ENCODE peak calls at places on chromosomes 1 and 21, in four cellular contexts. C is HCT116, G is neural progenitor cell, Z is fibroblast of lung. T is an unnamed sample. For H3K36me3, the result is how much of the 10 kb centered on the place peaks cover.

GRCh38 chr1:87182611-87183010 is 146.1 kb upstream of the LMO4 start:
- DNase-seq in G (no peak), Z (no peak), C (no peak), T (no peak)

GRCh38 chr1:35452086-35452485 is 105.1 kb downstream of the KIAA0319L start:
- DNase-seq in C (no peak), Z (peak), G (no peak), T (no peak)

GRCh38 chr1:1305300-1306069 is 2.2 kb downstream of the ACAP3 start:
- DNase-seq in Z (peak), C (no peak), G (peak), T (peak)

GRCh38 chr1:231973840-231974239 is 347.2 kb downstream of the DISC1 start:
- DNase-seq in G (no peak), C (no peak), Z (no peak), T (no peak)

GRCh38 chr21:26124421-26124833 is 46.1 kb downstream of the APP start:
- DNase-seq in G (no peak), Z (peak), C (no peak), T (no peak)

GRCh38 chr1:80218112-80218511 is 1211.6 kb upstream of the ADGRL4 start:
- DNase-seq in C (peak), G (peak), Z (peak), T (no peak)

GRCh38 chr1:46285730-46286477 is 17.5 kb downstream of the LRRC41 start:
- DNase-seq in G (peak), Z (no peak), C (no peak), T (no peak)

GRCh38 chr1:39632491-39633417 is 6.7 kb downstream of the HEYL start:
- DNase-seq in Z (peak), C (no peak), G (peak), T (peak)

GRCh38 chr21:35737899-35738341 is 322.4 kb downstream of the SETD4 start:
- DNase-seq in G (no peak), C (no peak), Z (no peak), T (no peak)

GRCh38 chr1:155082941-155083541 is 4.4 kb downstream of the EFNA3 start:
- DNase-seq in G (no peak), Z (no peak), C (no peak), T (peak)

GRCh38 chr1:54853793-54854370 is 33.1 kb downstream of the DHCR24 start:
- DNase-seq in Z (no peak), G (no peak), C (no peak), T (no peak)

GRCh38 chr1:17163789-17164666 is 40.9 kb upstream of the PADI1 start:
- DNase-seq in C (no peak), G (no peak), Z (no peak), T (no peak)

GRCh38 chr1:6614019-6614952 is 755 bp downstream of the PHF13 start:
- DNase-seq in C (no peak), G (peak), Z (no peak), T (peak)

GRCh38 chr1:108559215-108560142 is at the start of gene EEIG2:
- DNase-seq in Z (peak), G (peak), C (peak), T (peak)

GRCh38 chr1:234611799-234612351 is 1.9 kb upstream of the IRF2BP2 start:
- DNase-seq in Z (no peak), C (no peak), G (peak), T (peak)

GRCh38 chr21:34576043-34576466 is 38.9 kb downstream of the RCAN1 start:
- DNase-seq in G (no peak), C (no peak), Z (peak), T (no peak)

GRCh38 chr1:3193811-3194210 is 124.8 kb downstream of the PRDM16 start:
- DNase-seq in Z (no peak), G (no peak), C (no peak), T (no peak)

GRCh38 chr1:223775054-223775453 is 62.7 kb downstream of the CAPN2 start:
- DNase-seq in G (no peak), Z (peak), C (no peak), T (no peak)

GRCh38 chr1:232678185-232678886 is 48.4 kb upstream of the SIPA1L2 start:
- DNase-seq in Z (peak), G (no peak), C (peak), T (no peak)

GRCh38 chr1:143718524-143718923 is 253.3 kb downstream of the FAM72C start:
- DNase-seq in Z (no peak), C (no peak), G (no peak), T (no peak)

GRCh38 chr1:143717434-143717833 is 254.4 kb downstream of the FAM72C start:
- DNase-seq in Z (no peak), C (no peak), G (no peak), T (no peak)

GRCh38 chr1:143718021-143718420 is 253.8 kb downstream of the FAM72C start:
- DNase-seq in G (no peak), Z (no peak), C (no peak), T (no peak)

GRCh38 chr1:143721024-143721373 is 250.8 kb downstream of the FAM72C start:
- DNase-seq in G (no peak), Z (no peak), C (no peak), T (no peak)

DNA sequence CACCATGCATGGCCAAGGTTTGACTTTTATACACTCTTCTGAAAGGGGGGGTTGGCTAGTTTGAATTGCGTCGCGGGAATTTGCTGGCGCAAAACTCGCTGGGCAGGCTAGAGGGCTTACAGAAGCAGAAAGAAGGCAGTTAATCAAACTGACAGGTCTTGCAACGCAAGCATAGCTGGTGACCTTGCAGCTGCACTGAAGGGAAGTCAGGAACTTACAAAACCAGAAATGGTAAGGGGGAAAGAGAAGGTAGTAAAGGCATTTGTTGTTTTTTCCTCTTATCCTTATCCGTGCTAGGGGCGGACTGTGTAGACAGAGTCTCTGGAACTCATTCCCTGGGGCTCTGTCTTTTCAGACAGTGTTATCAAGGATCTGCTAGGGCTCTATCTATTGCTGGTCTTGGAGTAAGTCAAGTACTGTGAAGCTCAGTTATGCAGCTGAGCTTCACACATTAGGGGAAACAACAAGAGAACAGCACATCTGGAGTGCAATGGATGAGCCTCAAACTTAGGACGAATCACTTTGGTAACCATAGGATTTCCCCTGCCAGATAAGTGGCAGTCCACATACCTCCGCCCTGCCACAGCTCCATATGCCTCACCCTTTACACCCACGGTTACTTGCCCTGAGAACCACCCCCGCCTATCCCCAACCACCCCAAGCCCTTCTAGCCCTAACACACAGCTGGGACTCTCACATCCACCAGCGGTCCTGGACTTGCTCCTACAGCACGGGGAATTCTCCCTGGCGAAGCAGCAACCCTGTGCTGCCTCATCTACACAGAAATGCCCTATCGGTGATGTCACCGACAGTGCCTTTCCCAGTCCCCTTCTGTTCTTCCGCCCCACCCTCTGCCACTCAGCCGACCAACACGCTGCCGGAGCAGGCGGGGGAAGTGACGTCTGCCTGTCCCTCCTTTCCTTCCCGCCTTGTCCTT is 251.4 kb downstream of the FAM72C start:
- DNase-seq in G (no peak), C (no peak), Z (peak), T (peak)
- H3K4me3 ChIP-seq in G (no peak), C (no peak), Z (no peak), T (no peak)

DNA sequence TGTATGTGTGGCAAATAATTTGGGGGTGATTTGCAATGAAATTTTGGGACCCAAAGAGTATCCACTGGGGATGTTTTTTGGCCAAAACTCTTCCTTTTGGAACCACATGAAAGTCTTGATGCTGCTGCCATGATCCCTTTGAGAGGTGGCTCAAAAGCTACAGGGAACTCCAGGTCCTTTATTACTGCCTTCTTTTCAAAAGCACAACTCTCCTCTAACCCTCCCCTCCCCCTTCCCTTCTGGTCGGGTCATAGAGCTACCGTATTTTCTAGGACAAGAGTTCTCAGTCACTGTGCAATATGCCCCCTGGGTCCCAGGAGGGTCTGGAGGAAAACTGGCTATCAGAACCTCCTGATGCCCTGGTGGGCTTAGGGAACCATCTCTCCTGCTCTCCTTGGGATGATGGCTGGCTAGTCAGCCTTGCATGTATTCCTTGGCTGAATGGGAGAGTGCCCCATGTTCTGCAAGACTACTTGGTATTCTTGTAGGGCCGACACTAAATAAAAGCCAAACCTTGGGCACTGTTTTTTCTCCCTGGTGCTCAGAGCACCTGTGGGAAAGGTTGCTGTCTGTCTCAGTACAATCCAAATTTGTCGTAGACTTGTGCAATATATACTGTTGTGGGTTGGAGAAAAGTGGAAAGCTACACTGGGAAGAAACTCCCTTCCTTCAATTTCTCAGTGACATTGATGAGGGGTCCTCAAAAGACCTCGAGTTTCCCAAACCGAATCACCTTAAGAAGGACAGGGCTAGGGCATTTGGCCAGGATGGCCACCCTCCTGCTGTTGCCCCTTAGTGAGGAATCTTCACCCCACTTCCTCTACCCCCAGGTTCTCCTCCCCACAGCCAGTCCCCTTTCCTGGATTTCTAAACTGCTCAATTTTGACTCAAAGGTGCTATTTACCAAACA is 3.1 kb downstream of the BTG2 start:
- DNase-seq in C (no peak), G (peak), Z (no peak), T (no peak)
- H3K36me3 ChIP-seq in C (under half), G (under half), Z (under half), T (under half)

DNA sequence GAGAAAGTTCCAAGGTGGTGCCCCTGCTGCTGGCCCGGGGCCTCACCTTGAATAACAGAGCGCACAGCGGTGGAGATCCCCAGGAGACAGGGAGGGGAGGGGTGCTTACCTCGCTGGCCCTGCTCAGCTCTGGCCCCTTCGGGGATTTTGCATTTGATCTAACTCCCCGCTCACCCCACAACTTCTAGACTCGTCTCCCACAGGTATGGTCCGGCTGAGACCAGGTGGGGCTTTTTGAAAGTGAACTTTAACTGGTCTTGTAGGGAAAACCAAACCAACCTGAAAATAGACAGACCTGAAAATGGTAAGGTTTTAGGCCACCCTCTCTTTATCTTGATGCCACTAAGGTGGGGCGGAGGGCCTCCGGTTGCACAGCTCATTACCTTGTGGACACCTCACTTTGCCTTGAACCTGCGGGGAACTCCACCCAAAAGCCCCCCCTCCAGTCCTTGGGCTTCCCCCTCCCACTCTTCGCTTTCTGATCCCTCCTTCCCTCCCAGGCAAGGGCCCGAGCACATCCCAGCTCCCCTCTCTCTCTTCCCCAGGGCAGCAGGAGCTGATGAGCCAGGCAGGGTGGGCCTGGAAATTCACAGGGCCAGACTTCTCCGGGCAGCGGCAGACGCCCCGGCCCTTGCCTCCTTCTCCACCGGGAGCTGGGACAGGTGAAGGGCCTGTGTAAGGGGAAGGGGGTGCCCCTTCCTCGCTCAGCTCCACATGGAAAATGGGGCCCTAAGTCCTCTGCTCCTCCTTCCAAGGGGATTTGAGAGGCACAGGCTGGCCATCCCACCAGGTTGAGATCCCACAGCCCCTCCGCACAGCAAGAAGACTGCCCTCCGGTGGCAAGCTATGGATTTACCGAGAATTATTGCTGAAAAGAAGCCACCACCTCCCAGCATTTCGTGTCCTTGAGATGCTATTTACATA is 16.1 kb downstream of the TNFRSF8 start:
- DNase-seq in C (peak), G (peak), Z (peak), T (peak)
- H3K9ac ChIP-seq in C (no peak), G (no peak), Z (no peak), T (no peak)

GRCh38 chr1:229091721-229092136 is 179.2 kb upstream of the RAB4A start:
- DNase-seq in Z (no peak), C (no peak), G (no peak), T (no peak)
- H3K4me3 ChIP-seq in Z (no peak), C (no peak), G (no peak), T (no peak)

GRCh38 chr1:111699268-111699667 is 39.9 kb downstream of the INKA2 start:
- DNase-seq in C (no peak), Z (no peak), G (no peak), T (no peak)
- H3K36me3 ChIP-seq in C (under half), Z (under half), G (under half), T (under half)

GRCh38 chr1:181559142-181559541 is 75.8 kb downstream of the CACNA1E start:
- DNase-seq in G (no peak), Z (no peak), C (no peak), T (no peak)
- H3K9ac ChIP-seq in G (no peak), Z (no peak), C (no peak), T (no peak)

GRCh38 chr1:156162430-156163037 is 9.1 kb downstream of the SEMA4A start:
- DNase-seq in Z (no peak), C (no peak), G (no peak), T (peak)

GRCh38 chr1:156157974-156158373 is 4.6 kb downstream of the SEMA4A start:
- DNase-seq in G (no peak), Z (no peak), C (no peak), T (no peak)

GRCh38 chr1:156160000-156160743 is 6.8 kb downstream of the SEMA4A start:
- DNase-seq in G (no peak), Z (no peak), C (no peak), T (peak)

GRCh38 chr1:156163712-156164464 is 10.5 kb downstream of the SEMA4A start:
- DNase-seq in Z (no peak), G (no peak), C (no peak), T (peak)

DNA sequence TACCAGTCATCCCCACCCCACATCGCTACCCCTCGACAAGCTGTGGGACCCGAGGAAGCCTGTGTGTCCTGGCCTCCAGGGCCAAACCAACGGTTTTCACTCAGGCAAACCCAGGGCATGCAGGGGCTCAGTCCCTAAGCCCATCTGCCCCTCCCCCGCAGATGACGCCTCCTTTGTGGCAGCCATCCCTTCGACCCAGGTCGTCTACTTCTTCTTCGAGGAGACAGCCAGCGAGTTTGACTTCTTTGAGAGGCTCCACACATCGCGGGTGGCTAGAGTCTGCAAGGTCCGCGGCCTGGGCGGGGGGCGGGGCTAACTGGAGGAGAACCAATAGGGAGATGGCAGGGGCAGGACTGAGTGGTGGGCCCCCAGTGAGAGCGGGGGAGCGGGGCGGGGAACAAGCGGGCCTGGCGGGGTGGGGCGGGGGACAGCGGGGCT is 7.4 kb downstream of the SEMA4A start:
- DNase-seq in G (peak), Z (peak), C (no peak), T (peak)
- H3K4me3 ChIP-seq in G (peak), Z (peak), C (no peak), T (peak)